ENCODE peak calls at places on chromosomes 5 and 9, in six cellular contexts. E is tibial nerve, U is endodermal cell, G is suprapubic skin, K is thoracic aorta, L is adrenal gland. Y is an unnamed sample.

GRCh38 chr5:154412925-154413324 is 32.9 kb upstream of the SAP30L start:
- DNase-seq in E (no peak), U (no peak), G (no peak), K (no peak), L (no peak), Y (no peak)

GRCh38 chr9:93599571-93600403 is 23.4 kb downstream of the PHF2 start:
- DNase-seq in E (no peak), U (peak; percentile 46), G (peak; percentile 40), K (no peak), L (no peak), Y (peak; percentile 40)

GRCh38 chr9:108166509-108166908 is 676.9 kb upstream of the KLF4 start:
- DNase-seq in E (no peak), U (no peak), G (no peak), K (no peak), L (no peak), Y (no peak)

GRCh38 chr9:2158729-2159128 is 143.6 kb downstream of the SMARCA2 start:
- DNase-seq in E (no peak), U (no peak), G (no peak), K (no peak), L (no peak), Y (no peak)

GRCh38 chr9:117224676-117225075 is 190.2 kb downstream of the ASTN2 start:
- DNase-seq in E (no peak), U (peak; percentile 63), G (no peak), K (no peak), L (no peak), Y (no peak)

GRCh38 chr5:1552469-1553255 is 28.9 kb upstream of the LPCAT1 start:
- DNase-seq in E (peak; percentile 43), U (no peak), G (no peak), K (no peak), L (no peak), Y (no peak)

GRCh38 chr9:696332-697090 is 145.0 kb upstream of the DMRT1 start:
- DNase-seq in E (no peak), U (no peak), G (no peak), K (no peak), L (peak; percentile 48), Y (peak; percentile 83)

GRCh38 chr5:89351232-89351631 is 468.2 kb upstream of the MEF2C start:
- DNase-seq in E (no peak), U (no peak), G (no peak), K (no peak), L (no peak), Y (no peak)

GRCh38 chr9:8924529-8924928 is 1125.0 kb upstream of the DMAC1 start:
- DNase-seq in E (no peak), U (no peak), G (no peak), K (no peak), L (no peak), Y (no peak)

GRCh38 chr9:110081395-110081794 is 126.6 kb downstream of the C9orf152 start:
- DNase-seq in E (no peak), U (no peak), G (no peak), K (no peak), L (no peak), Y (no peak)

GRCh38 chr9:95197692-95198271 is 119.7 kb downstream of the FANCC start:
- DNase-seq in E (no peak), U (no peak), G (no peak), K (no peak), L (no peak), Y (peak; percentile 77)

GRCh38 chr5:169651526-169651925 is 14.5 kb downstream of the DOCK2 start:
- DNase-seq in E (no peak), U (no peak), G (no peak), K (no peak), L (no peak), Y (no peak)

GRCh38 chr5:16934123-16934522 is 2.0 kb downstream of the MYO10 start:
- DNase-seq in E (peak; percentile 49), U (peak; percentile 94), G (peak; percentile 73), K (no peak), L (peak; percentile 41), Y (peak; percentile 66)

GRCh38 chr9:130327781-130328348 is 62.3 kb downstream of the HMCN2 start:
- DNase-seq in E (peak; percentile 51), U (no peak), G (peak; percentile 84), K (no peak), L (no peak), Y (no peak)

GRCh38 chr5:66582499-66582898 is 13.7 kb upstream of the MAST4 start:
- DNase-seq in E (no peak), U (no peak), G (no peak), K (no peak), L (no peak), Y (no peak)

GRCh38 chr5:5270958-5271605 is 131.0 kb downstream of the ADAMTS16 start:
- DNase-seq in E (peak; percentile 32), U (peak; percentile 91), G (no peak), K (peak; percentile 9), L (peak; percentile 87), Y (peak; percentile 8)

GRCh38 chr9:116421006-116421538 is 266.0 kb upstream of the TRIM32 start:
- DNase-seq in E (no peak), U (no peak), G (no peak), K (no peak), L (no peak), Y (no peak)

DNA sequence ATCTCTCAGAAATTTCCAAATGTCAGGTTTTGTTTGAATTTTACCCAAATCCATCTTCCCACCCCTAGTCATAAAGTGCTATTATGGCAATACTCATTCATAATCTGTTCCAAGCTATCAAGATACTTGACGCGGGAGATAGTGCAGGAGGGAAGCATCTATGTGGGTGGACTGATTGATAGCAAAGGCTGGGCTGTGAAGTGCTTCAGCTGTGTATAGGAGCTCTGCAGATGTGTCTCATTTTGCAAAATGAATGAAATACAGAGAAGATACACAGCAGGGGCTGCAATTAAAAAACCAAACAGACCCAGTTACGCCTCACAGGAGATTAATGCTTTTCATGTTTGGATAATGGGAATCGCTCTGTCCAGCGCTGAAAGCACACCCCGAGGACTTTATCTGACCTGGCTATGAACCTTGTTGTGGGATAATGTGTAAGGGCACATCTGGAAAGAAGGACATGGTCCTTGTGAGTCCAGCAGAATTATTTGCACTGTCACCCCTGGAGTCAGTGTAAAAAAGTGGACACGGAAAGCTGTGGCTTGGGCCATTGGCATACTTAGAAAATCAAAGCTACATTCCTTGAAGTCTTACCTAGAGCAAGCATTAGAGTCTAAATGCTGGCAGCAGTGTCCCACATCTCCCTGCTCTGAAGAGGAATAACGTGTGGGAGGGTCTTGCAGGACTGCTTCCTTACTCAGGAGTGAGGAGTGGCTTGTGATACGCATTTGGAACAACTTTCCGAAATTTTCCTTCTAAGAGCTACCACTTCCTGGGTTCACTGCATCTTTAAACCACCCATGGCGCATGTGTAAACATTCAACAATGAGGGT is 2.5 kb downstream of the SH3RF2 start:
- DNase-seq in E (no peak), U (no peak), G (no peak), K (no peak), L (no peak), Y (no peak)
- H3K4me1 ChIP-seq in E (no peaks in the 10 kb centered on the region), U (peaks cover 23% of the 10 kb centered on the region), G (peaks cover 61% of the 10 kb centered on the region), K (peaks cover 3% of the 10 kb centered on the region), L (peaks cover 6% of the 10 kb centered on the region), Y (no peaks in the 10 kb centered on the region)

GRCh38 chr5:151068189-151068570 is 12.7 kb downstream of the TNIP1 start:
- DNase-seq in E (no peak), U (no peak), G (no peak), K (no peak), L (no peak), Y (no peak)
- H3K4me1 ChIP-seq in E (peaks cover 39% of the 10 kb centered on the region), U (peaks cover 8% of the 10 kb centered on the region), G (peaks cover 57% of the 10 kb centered on the region), K (peaks cover 50% of the 10 kb centered on the region), L (peaks cover 32% of the 10 kb centered on the region), Y (peaks cover 22% of the 10 kb centered on the region)

GRCh38 chr9:134321571-134321930 is 4.7 kb upstream of the RXRA start:
- DNase-seq in E (no peak), U (no peak), G (peak; percentile 40), K (no peak), L (no peak), Y (peak; percentile 1)

GRCh38 chr9:134320195-134320885 is 5.9 kb upstream of the RXRA start:
- DNase-seq in E (no peak), U (peak; percentile 75), G (peak; percentile 56), K (no peak), L (no peak), Y (peak; percentile 6)

GRCh38 chr9:134321957-134322741 is 4.1 kb upstream of the RXRA start:
- DNase-seq in E (no peak), U (no peak), G (peak; percentile 53), K (no peak), L (no peak), Y (peak; percentile 2)

GRCh38 chr9:134319306-134320194 is 6.7 kb upstream of the RXRA start:
- DNase-seq in E (no peak), U (no peak), G (peak; percentile 50), K (no peak), L (no peak), Y (peak; percentile 4)

DNA sequence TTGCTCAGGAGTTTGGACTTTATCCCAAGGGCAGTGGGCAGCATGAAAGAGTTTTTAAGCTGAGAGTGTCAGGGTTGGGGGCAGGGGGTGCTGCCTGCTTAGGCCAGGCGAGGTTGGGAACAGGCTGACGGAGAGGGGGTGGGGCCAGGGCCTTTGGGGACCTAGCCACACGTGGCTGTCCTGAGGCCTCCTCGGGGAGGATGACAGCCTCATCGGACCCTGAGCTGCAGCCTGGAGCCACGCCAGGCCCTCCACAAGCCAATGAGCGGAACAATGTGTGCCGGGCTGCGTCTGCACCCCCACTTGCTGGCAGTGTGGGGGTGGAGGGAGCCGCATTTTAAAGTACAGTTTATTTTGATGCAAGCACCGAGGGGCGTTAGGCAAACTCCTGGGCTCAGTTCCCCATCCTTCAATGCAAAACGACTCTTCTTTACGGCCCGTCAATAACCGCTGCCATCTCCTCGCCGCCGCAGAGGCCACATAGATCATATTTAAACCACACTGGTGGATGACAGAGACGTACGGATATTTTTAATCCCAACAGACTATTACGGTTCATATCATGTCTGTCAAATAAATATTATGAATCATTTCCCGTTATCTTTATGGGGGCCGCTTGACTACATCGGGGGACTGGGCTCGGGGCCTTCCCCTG is 5.2 kb upstream of the RXRA start:
- DNase-seq in E (no peak), U (no peak), G (peak; percentile 51), K (no peak), L (peak; percentile 26), Y (no peak)
- H3K4me1 ChIP-seq in E (peaks cover 53% of the 10 kb centered on the region), U (peaks cover 4% of the 10 kb centered on the region), G (peaks cover 32% of the 10 kb centered on the region), K (peaks cover 17% of the 10 kb centered on the region), L (no peaks in the 10 kb centered on the region), Y (peaks cover 34% of the 10 kb centered on the region)

DNA sequence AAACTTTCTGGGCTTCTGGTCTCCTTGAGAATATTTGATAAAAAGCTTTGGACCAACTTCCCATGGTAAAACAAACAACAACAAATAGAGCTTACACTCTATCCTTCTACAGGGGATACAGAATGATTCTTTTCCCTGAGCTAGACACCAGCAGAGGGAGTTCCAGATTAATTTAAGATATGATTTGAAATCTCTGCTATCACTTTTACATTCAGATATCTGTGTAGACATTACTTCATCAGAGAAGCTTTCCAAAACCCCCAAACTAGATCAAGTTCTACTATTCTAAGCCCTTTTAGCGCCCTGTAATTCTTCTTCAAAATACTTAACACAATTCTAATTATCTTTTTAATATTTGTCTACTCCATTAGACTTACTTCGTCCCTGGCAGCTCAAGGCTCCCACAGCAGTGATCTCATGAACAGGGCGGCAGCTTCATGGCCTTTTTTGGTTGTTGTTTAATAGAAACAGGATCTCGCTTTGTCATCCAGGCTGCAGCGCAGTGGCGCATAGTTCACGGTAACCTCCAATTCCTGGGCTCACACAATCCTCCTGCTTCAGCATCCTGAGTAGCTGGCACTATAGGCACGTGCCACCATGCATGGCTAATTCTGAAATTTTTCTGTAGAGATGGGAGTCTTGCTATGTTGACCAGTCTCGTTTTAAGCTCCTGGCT is 938 bp upstream of the GALNT12 start:
- DNase-seq in E (no peak), U (no peak), G (peak; percentile 55), K (no peak), L (no peak), Y (no peak)
- H3K4me1 ChIP-seq in E (peaks cover 14% of the 10 kb centered on the region), U (peaks cover 29% of the 10 kb centered on the region), G (peaks cover 51% of the 10 kb centered on the region), K (peaks cover 6% of the 10 kb centered on the region), L (peaks cover 8% of the 10 kb centered on the region), Y (peaks cover 9% of the 10 kb centered on the region)